ENCODE peak calls at places on chromosomes 3 and 15, in four cellular contexts. One of them, this sample, is unnamed.

GRCh38 chr15:90763700-90764099 is 46.6 kb downstream of the BLM start:
- DNase-seq in A549: no peak
- DNase-seq in chondrocyte: no peak
- DNase-seq in NCI-H1436: no peak
- DNase-seq in this sample: no peak

GRCh38 chr3:102068327-102068726 is 219.0 kb downstream of the NFKBIZ start:
- DNase-seq in A549: no peak
- DNase-seq in chondrocyte: no peak
- DNase-seq in NCI-H1436: no peak
- DNase-seq in this sample: no peak

GRCh38 chr15:56936929-56937328 is 18.5 kb downstream of the TCF12 start:
- DNase-seq in NCI-H1436: no peak
- DNase-seq in chondrocyte: no peak
- DNase-seq in A549: no peak
- DNase-seq in this sample: no peak

GRCh38 chr15:30791776-30792175 is 111.9 kb upstream of the FAN1 start:
- DNase-seq in chondrocyte: no peak
- DNase-seq in A549: no peak
- DNase-seq in NCI-H1436: no peak
- DNase-seq in this sample: no peak

GRCh38 chr15:66046751-66047150 is 177.5 kb downstream of the RAB11A start:
- DNase-seq in A549: no peak
- DNase-seq in chondrocyte: no peak
- DNase-seq in NCI-H1436: no peak
- DNase-seq in this sample: no peak

GRCh38 chr3:123346726-123347125 is 102.2 kb downstream of the ADCY5 start:
- DNase-seq in A549: no peak
- DNase-seq in chondrocyte: no peak
- DNase-seq in NCI-H1436: no peak
- DNase-seq in this sample: no peak

GRCh38 chr3:196135693-196136639 is 54.1 kb upstream of the TFRC start:
- DNase-seq in A549: no peak
- DNase-seq in NCI-H1436: no peak
- DNase-seq in chondrocyte: peak; percentile 35
- DNase-seq in this sample: no peak

GRCh38 chr3:37693791-37694194 is 167.9 kb upstream of the CTDSPL start:
- DNase-seq in A549: no peak
- DNase-seq in chondrocyte: no peak
- DNase-seq in NCI-H1436: no peak
- DNase-seq in this sample: no peak

GRCh38 chr15:48002772-48003171 is 118.0 kb upstream of the SLC24A5 start:
- DNase-seq in chondrocyte: no peak
- DNase-seq in NCI-H1436: no peak
- DNase-seq in A549: no peak
- DNase-seq in this sample: no peak

GRCh38 chr3:127865941-127866340 is 43.6 kb upstream of the MGLL start:
- DNase-seq in chondrocyte: no peak
- DNase-seq in A549: no peak
- DNase-seq in NCI-H1436: no peak
- DNase-seq in this sample: peak; percentile 53

GRCh38 chr15:64893481-64894394 is 18.0 kb upstream of the ANKDD1A start:
- DNase-seq in A549: no peak
- DNase-seq in chondrocyte: no peak
- DNase-seq in NCI-H1436: no peak
- DNase-seq in this sample: peak; percentile 88

GRCh38 chr3:8223766-8224165 is 277.9 kb upstream of the LMCD1 start:
- DNase-seq in A549: no peak
- DNase-seq in NCI-H1436: no peak
- DNase-seq in chondrocyte: no peak
- DNase-seq in this sample: peak; percentile 49

GRCh38 chr3:163939926-163940325 is 1138.4 kb downstream of the SI start:
- DNase-seq in NCI-H1436: no peak
- DNase-seq in chondrocyte: no peak
- DNase-seq in A549: no peak
- DNase-seq in this sample: peak; percentile 3

GRCh38 chr3:189490337-189490736 is 140.9 kb upstream of the TP63 start:
- DNase-seq in chondrocyte: no peak
- DNase-seq in A549: no peak
- DNase-seq in NCI-H1436: no peak
- DNase-seq in this sample: no peak

GRCh38 chr3:52978109-52978754 is 67.6 kb downstream of the SFMBT1 start:
- DNase-seq in NCI-H1436: no peak
- DNase-seq in chondrocyte: no peak
- DNase-seq in A549: no peak
- DNase-seq in this sample: no peak

GRCh38 chr3:100777271-100777670 is 68.0 kb downstream of the TFG start:
- DNase-seq in A549: no peak
- DNase-seq in NCI-H1436: no peak
- DNase-seq in chondrocyte: no peak
- DNase-seq in this sample: peak; percentile 52

GRCh38 chr3:69541059-69541471 is 155.2 kb upstream of the FRMD4B start:
- DNase-seq in A549: no peak
- DNase-seq in chondrocyte: no peak
- DNase-seq in NCI-H1436: no peak
- DNase-seq in this sample: no peak

GRCh38 chr3:89702404-89702803 is 595.0 kb downstream of the EPHA3 start:
- DNase-seq in chondrocyte: no peak
- DNase-seq in NCI-H1436: no peak
- DNase-seq in A549: no peak
- DNase-seq in this sample: no peak

GRCh38 chr15:56205061-56205876 is 38.4 kb downstream of the RFX7 start:
- DNase-seq in NCI-H1436: no peak
- DNase-seq in chondrocyte: no peak
- DNase-seq in A549: no peak
- DNase-seq in this sample: peak; percentile 35

GRCh38 chr3:57896691-57897090 is 111.5 kb upstream of the FLNB start:
- DNase-seq in A549: no peak
- DNase-seq in chondrocyte: no peak
- DNase-seq in NCI-H1436: no peak
- DNase-seq in this sample: no peak

GRCh38 chr3:197465996-197466549 is 89.7 kb downstream of the BDH1 start:
- DNase-seq in A549: no peak
- DNase-seq in chondrocyte: peak; percentile 0
- DNase-seq in NCI-H1436: no peak
- DNase-seq in this sample: no peak

GRCh38 chr15:68207176-68207935 is 2.2 kb upstream of the CALML4 start:
- DNase-seq in A549: no peak
- DNase-seq in chondrocyte: no peak
- DNase-seq in NCI-H1436: no peak
- DNase-seq in this sample: no peak

GRCh38 chr3:38957296-38957695 is 94.4 kb downstream of the SCN11A start:
- DNase-seq in chondrocyte: no peak
- DNase-seq in A549: no peak
- DNase-seq in NCI-H1436: no peak
- DNase-seq in this sample: no peak

GRCh38 chr3:129313415-129313982 is 34.8 kb downstream of the HMCES start:
- DNase-seq in NCI-H1436: no peak
- DNase-seq in A549: no peak
- DNase-seq in chondrocyte: no peak
- DNase-seq in this sample: no peak